ENCODE peak calls at places on chromosomes 5 and 9, in six cellular contexts. P, F, X, T, M and H are unnamed samples.

GRCh38 chr9:21317956-21318923 is 13.1 kb upstream of the IFNA5 start:
- DNase-seq in T (peak), F (no peak), M (no peak), P (peak), X (peak), H (peak)

GRCh38 chr5:77841616-77842015 is 65.5 kb upstream of the TBCA start:
- DNase-seq in X (no peak), M (no peak), F (no peak), T (no peak), P (no peak), H (no peak)

GRCh38 chr5:172420215-172420934 is 34.0 kb downstream of the SH3PXD2B start:
- DNase-seq in M (peak), F (peak), X (peak), P (peak), T (peak), H (peak)

GRCh38 chr5:122775713-122776084 is 819 bp downstream of the SNX2 start:
- DNase-seq in F (no peak), M (no peak), T (no peak), X (peak), P (peak), H (peak)

GRCh38 chr5:96626956-96627355 is 35.2 kb upstream of the CAST start:
- DNase-seq in T (no peak), P (peak), F (peak), X (no peak), M (peak), H (peak)

GRCh38 chr5:4859489-4860211 is 280.5 kb upstream of the ADAMTS16 start:
- DNase-seq in M (no peak), T (no peak), P (no peak), F (no peak), X (no peak), H (no peak)

GRCh38 chr9:96453625-96454024 is 3.7 kb downstream of the HABP4 start:
- DNase-seq in F (no peak), P (peak), X (peak), M (no peak), T (peak), H (peak)

GRCh38 chr9:24416136-24416535 is 129.6 kb downstream of the IZUMO3 start:
- DNase-seq in F (no peak), M (no peak), T (no peak), P (no peak), X (no peak), H (no peak)

GRCh38 chr9:2439957-2440356 is 181.6 kb upstream of the VLDLR start:
- DNase-seq in P (no peak), M (no peak), F (no peak), X (no peak), T (no peak), H (no peak)

GRCh38 chr5:90940227-90940995 is 381.8 kb downstream of the ADGRV1 start:
- DNase-seq in P (peak), X (peak), M (no peak), T (no peak), F (no peak), H (peak)

GRCh38 chr9:113456235-113456634 is 7.3 kb upstream of the RGS3 start:
- DNase-seq in M (no peak), X (no peak), F (no peak), P (no peak), T (no peak), H (peak)

GRCh38 chr9:95157491-95158151 is 159.9 kb downstream of the FANCC start:
- DNase-seq in X (peak), M (no peak), T (peak), F (peak), P (peak), H (peak)

GRCh38 chr9:82332774-82333152 is 344.2 kb downstream of the SPATA31D1 start:
- DNase-seq in F (no peak), T (no peak), P (no peak), M (no peak), X (no peak), H (no peak)

GRCh38 chr5:114116981-114117380 is 244.9 kb upstream of the KCNN2 start:
- DNase-seq in T (no peak), P (no peak), F (no peak), M (no peak), X (no peak), H (no peak)

GRCh38 chr5:31630931-31631330 is 8.0 kb upstream of the PDZD2 start:
- DNase-seq in X (no peak), M (no peak), T (peak), F (no peak), P (no peak), H (no peak)

GRCh38 chr5:137575847-137576246 is 76.7 kb upstream of the SPOCK1 start:
- DNase-seq in M (no peak), P (no peak), T (no peak), X (no peak), F (no peak), H (peak)

GRCh38 chr5:131171276-131171815 is 602 bp downstream of the LYRM7 start:
- DNase-seq in M (no peak), X (peak), P (no peak), F (no peak), T (no peak), H (no peak)

GRCh38 chr9:137275203-137275936 is 2.2 kb upstream of the TOR4A start:
- DNase-seq in X (no peak), P (no peak), F (no peak), T (peak), M (no peak), H (no peak)

GRCh38 chr5:137933491-137933911 is 44.2 kb downstream of the PKD2L2 start:
- DNase-seq in M (no peak), F (no peak), T (no peak), P (no peak), X (no peak), H (peak)

GRCh38 chr5:10654566-10654965 is 90.7 kb downstream of the ANKRD33B start:
- DNase-seq in T (no peak), M (no peak), P (no peak), F (no peak), X (no peak), H (no peak)

GRCh38 chr5:10652606-10653005 is 88.7 kb downstream of the ANKRD33B start:
- DNase-seq in F (no peak), M (no peak), P (no peak), T (no peak), X (no peak), H (no peak)

GRCh38 chr5:10653033-10653432 is 89.2 kb downstream of the ANKRD33B start:
- DNase-seq in M (no peak), X (no peak), T (peak), P (peak), F (no peak), H (no peak)

GRCh38 chr5:10655041-10655685 is 91.3 kb downstream of the ANKRD33B start:
- DNase-seq in P (no peak), X (peak), M (no peak), F (no peak), T (no peak), H (no peak)

GRCh38 chr5:10653751-10654400 is 90.0 kb downstream of the ANKRD33B start:
- DNase-seq in X (no peak), M (no peak), P (no peak), F (no peak), T (no peak), H (no peak)
- H3K4me3 ChIP-seq in X (no peak), M (no peak), P (no peak), F (no peak), T (no peak), H (no peak)

GRCh38 chr5:76386360-76386759 is 16.7 kb upstream of the IQGAP2 start:
- DNase-seq in M (no peak), P (no peak), T (no peak), F (no peak), X (no peak), H (no peak)

GRCh38 chr5:76385540-76385939 is 17.5 kb upstream of the IQGAP2 start:
- DNase-seq in X (no peak), F (no peak), P (no peak), T (no peak), M (no peak), H (no peak)

GRCh38 chr5:76384705-76385104 is 18.4 kb upstream of the IQGAP2 start:
- DNase-seq in F (no peak), X (no peak), M (no peak), T (no peak), P (no peak), H (no peak)

GRCh38 chr5:76383126-76383825 is 19.8 kb upstream of the IQGAP2 start:
- DNase-seq in T (no peak), P (no peak), F (no peak), X (no peak), M (no peak), H (no peak)

DNA sequence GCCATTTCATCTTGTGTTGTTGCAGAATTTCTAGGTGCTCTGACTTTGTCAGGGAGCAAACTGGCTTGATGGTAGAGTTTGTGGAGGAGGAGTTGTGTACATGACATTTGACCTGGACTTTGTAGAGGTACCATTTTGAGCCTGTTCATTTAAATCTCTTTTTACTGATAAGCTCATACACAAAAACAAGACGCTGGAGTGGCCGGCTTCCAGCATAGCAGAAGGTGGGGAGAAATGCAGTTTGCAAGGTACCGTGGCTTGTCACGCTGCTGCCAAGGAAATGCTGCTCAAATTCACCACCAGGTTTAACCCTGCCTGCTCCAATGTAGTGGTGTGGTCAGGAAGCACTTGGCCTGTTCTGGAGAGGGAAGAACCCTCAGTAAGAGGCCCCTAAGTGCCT is 18.9 kb upstream of the IQGAP2 start:
- DNase-seq in M (no peak), F (no peak), X (no peak), T (no peak), P (no peak), H (no peak)
- TF ChIP-seq CTCF in M (no peak), F (no peak), X (no peak), T (no peak), P (no peak), H (no peak)

DNA sequence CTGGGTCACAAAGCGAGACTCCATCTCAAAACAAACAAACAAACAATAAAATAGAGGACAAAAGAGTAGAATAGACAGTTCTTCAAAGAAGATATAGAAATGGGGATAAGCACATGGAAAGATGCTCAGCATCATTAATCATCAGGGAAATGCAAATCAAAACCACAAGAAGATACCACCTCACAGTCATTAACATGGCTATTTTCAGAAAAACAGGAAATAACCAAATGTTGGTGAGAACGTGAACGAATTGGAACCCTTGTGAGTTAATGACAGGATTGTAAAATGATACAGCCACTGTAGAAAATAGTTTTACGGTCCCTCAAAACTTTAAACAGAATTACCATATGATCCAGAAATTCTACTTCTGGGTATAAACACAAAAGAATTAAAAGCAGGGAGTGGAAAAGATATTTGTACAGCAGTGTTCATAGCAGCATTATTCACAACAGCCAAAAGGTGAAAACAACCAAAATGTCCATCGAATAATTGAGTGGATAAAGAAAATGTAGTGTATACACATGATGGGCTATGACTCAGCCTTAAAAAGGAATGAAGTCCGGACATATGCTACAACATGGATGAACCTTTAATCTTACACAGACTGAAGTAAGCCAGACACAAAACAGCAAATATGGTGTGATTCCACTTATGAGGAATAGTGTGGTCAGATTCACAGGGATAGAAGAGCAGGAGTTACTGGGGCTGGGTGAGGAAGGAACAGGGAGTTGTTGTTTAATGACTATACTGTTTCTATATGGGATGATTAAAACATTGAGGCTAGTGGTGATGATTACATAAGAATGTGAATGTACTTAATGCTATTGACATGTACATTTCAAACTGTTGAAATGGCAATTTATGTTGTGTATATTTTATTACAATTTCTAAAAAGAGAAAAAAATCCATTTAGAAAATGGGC is 19.7 kb downstream of the OR2V2 start:
- DNase-seq in T (no peak), P (no peak), F (no peak), X (peak), M (no peak), H (no peak)
- H3K4me3 ChIP-seq in T (no peak), P (no peak), F (no peak), X (no peak), M (no peak), H (no peak)

GRCh38 chr9:12464910-12465512 is 228.2 kb upstream of the TYRP1 start:
- DNase-seq in P (peak), F (no peak), T (no peak), M (no peak), X (peak), H (peak)
- TF ChIP-seq CTCF in P (peak), F (peak), T (no peak), M (peak), X (peak), H (peak)

GRCh38 chr9:124482431-124483031 is 24.7 kb downstream of the NR5A1 start:
- DNase-seq in X (no peak), F (no peak), M (no peak), T (no peak), P (no peak), H (no peak)
- H3K4me3 ChIP-seq in X (no peak), F (no peak), M (no peak), T (no peak), P (no peak), H (no peak)

GRCh38 chr5:168746893-168747640 is 167.9 kb upstream of the PANK3 start:
- DNase-seq in T (no peak), X (no peak), M (no peak), P (no peak), F (no peak), H (no peak)

GRCh38 chr5:168749391-168750100 is 170.4 kb upstream of the PANK3 start:
- DNase-seq in F (no peak), M (no peak), P (no peak), X (no peak), T (no peak), H (no peak)

GRCh38 chr5:168750926-168751325 is 171.8 kb upstream of the PANK3 start:
- DNase-seq in P (no peak), M (no peak), F (no peak), X (no peak), T (no peak), H (no peak)

GRCh38 chr5:168752012-168752411 is 172.8 kb upstream of the PANK3 start:
- DNase-seq in X (no peak), M (no peak), F (no peak), T (no peak), P (no peak), H (no peak)

DNA sequence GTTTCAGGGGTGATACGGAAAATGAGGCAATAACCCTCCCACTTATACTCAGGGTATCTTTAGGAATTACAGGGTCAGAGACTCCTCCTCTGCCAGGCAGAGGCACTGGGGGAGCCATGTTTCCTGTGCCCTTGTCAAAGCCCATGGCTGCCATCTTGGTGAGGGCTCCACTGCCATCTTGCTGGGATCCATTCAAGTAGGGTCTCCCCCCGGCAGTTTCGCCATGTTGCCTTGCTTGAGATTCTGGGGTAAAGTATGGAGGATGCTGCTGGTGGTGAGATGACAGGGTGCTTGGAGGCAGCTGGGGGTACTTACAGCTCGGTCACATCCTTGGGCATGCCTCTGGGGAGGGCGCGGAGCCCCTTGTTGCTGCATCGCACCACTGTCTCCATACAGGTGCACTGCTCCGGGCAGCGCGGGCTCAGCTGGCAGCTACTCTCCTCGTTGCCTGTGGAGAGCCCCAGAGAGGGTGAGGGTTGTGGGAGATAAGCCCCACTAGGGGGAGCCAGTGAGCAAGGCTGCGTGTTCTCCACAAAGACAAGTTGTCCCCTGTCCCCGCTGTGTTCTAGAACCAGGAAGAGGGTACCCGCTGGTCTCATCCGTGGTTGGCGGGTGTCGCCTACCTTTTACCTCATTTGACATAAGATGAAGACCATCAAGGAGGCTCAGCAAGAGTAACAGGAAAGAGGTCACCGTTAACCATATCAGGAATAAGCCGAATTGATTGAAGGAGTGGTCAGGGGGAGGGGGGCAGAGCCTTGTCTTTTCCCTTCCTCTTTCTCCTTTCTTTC is 169.0 kb upstream of the PANK3 start:
- DNase-seq in P (no peak), X (peak), M (no peak), F (no peak), T (no peak), H (peak)
- TF ChIP-seq CTCF in P (no peak), X (peak), M (peak), F (peak), T (peak), H (peak)